ENCODE peak calls at places on chromosomes 7 and 10, in eight cellular contexts. One of them, this sample, is unnamed.

GRCh38 chr10:78656815-78657621 is 411.7 kb upstream of the ZMIZ1 start:
- DNase-seq in gastrocnemius medialis: no peak
- DNase-seq in BE2C: peak; percentile 84
- DNase-seq in effector CD8-positive, alpha-beta T cell: no peak
- DNase-seq in AG04450: no peak
- DNase-seq in mucosa of gallbladder: no peak
- DNase-seq in lower lobe of right lung: peak; percentile 52
- DNase-seq in hippocampal formation: peak; percentile 53
- DNase-seq in this sample: no peak

GRCh38 chr7:100539436-100540006 is 518 bp downstream of the AGFG2 start:
- DNase-seq in gastrocnemius medialis: no peak
- DNase-seq in BE2C: peak; percentile 22
- DNase-seq in effector CD8-positive, alpha-beta T cell: no peak
- DNase-seq in AG04450: no peak
- DNase-seq in mucosa of gallbladder: no peak
- DNase-seq in lower lobe of right lung: no peak
- DNase-seq in hippocampal formation: no peak
- DNase-seq in this sample: no peak

GRCh38 chr10:124565565-124566221 is 104.1 kb downstream of the LHPP start:
- DNase-seq in gastrocnemius medialis: peak; percentile 84
- DNase-seq in BE2C: no peak
- DNase-seq in effector CD8-positive, alpha-beta T cell: no peak
- DNase-seq in AG04450: no peak
- DNase-seq in mucosa of gallbladder: no peak
- DNase-seq in lower lobe of right lung: peak; percentile 81
- DNase-seq in hippocampal formation: no peak
- DNase-seq in this sample: peak; percentile 73

GRCh38 chr10:87651801-87652200 is 7.9 kb upstream of the PAPSS2 start:
- DNase-seq in gastrocnemius medialis: no peak
- DNase-seq in BE2C: no peak
- DNase-seq in effector CD8-positive, alpha-beta T cell: no peak
- DNase-seq in AG04450: no peak
- DNase-seq in mucosa of gallbladder: no peak
- DNase-seq in lower lobe of right lung: no peak
- DNase-seq in hippocampal formation: no peak
- DNase-seq in this sample: no peak

GRCh38 chr7:104972510-104972909 is 41.5 kb upstream of the KMT2E start:
- DNase-seq in gastrocnemius medialis: no peak
- DNase-seq in BE2C: no peak
- DNase-seq in effector CD8-positive, alpha-beta T cell: no peak
- DNase-seq in AG04450: no peak
- DNase-seq in mucosa of gallbladder: no peak
- DNase-seq in lower lobe of right lung: no peak
- DNase-seq in hippocampal formation: no peak
- DNase-seq in this sample: no peak

GRCh38 chr7:16747095-16747494 is 6.5 kb upstream of the TSPAN13 start:
- DNase-seq in gastrocnemius medialis: no peak
- DNase-seq in BE2C: no peak
- DNase-seq in effector CD8-positive, alpha-beta T cell: no peak
- DNase-seq in AG04450: no peak
- DNase-seq in mucosa of gallbladder: no peak
- DNase-seq in lower lobe of right lung: no peak
- DNase-seq in hippocampal formation: no peak
- DNase-seq in this sample: no peak

GRCh38 chr7:143284591-143285453 is at the start of gene TMEM139:
- DNase-seq in gastrocnemius medialis: no peak
- DNase-seq in BE2C: peak; percentile 49
- DNase-seq in effector CD8-positive, alpha-beta T cell: no peak
- DNase-seq in AG04450: no peak
- DNase-seq in mucosa of gallbladder: peak; percentile 83
- DNase-seq in lower lobe of right lung: peak; percentile 61
- DNase-seq in hippocampal formation: peak; percentile 40
- DNase-seq in this sample: no peak

GRCh38 chr7:41010967-41011366 is 691.9 kb downstream of the INHBA start:
- DNase-seq in gastrocnemius medialis: peak; percentile 27
- DNase-seq in BE2C: no peak
- DNase-seq in effector CD8-positive, alpha-beta T cell: no peak
- DNase-seq in AG04450: no peak
- DNase-seq in mucosa of gallbladder: no peak
- DNase-seq in lower lobe of right lung: no peak
- DNase-seq in hippocampal formation: no peak
- DNase-seq in this sample: no peak

GRCh38 chr10:103895458-103896186 is 22.4 kb downstream of the STN1 start:
- DNase-seq in gastrocnemius medialis: no peak
- DNase-seq in BE2C: no peak
- DNase-seq in effector CD8-positive, alpha-beta T cell: no peak
- DNase-seq in AG04450: no peak
- DNase-seq in mucosa of gallbladder: no peak
- DNase-seq in lower lobe of right lung: no peak
- DNase-seq in hippocampal formation: no peak
- DNase-seq in this sample: no peak

GRCh38 chr7:139660317-139661042 is 117.3 kb downstream of the HIPK2 start:
- DNase-seq in gastrocnemius medialis: no peak
- DNase-seq in BE2C: no peak
- DNase-seq in effector CD8-positive, alpha-beta T cell: no peak
- DNase-seq in AG04450: no peak
- DNase-seq in mucosa of gallbladder: no peak
- DNase-seq in lower lobe of right lung: no peak
- DNase-seq in hippocampal formation: no peak
- DNase-seq in this sample: no peak

GRCh38 chr7:18552311-18552916 is 56.9 kb downstream of the HDAC9 start:
- DNase-seq in gastrocnemius medialis: no peak
- DNase-seq in BE2C: no peak
- DNase-seq in effector CD8-positive, alpha-beta T cell: no peak
- DNase-seq in AG04450: no peak
- DNase-seq in mucosa of gallbladder: no peak
- DNase-seq in lower lobe of right lung: no peak
- DNase-seq in hippocampal formation: no peak
- DNase-seq in this sample: no peak

GRCh38 chr10:10811562-10811961 is 206.1 kb upstream of the CELF2 start:
- DNase-seq in gastrocnemius medialis: no peak
- DNase-seq in BE2C: no peak
- DNase-seq in effector CD8-positive, alpha-beta T cell: no peak
- DNase-seq in AG04450: no peak
- DNase-seq in mucosa of gallbladder: no peak
- DNase-seq in lower lobe of right lung: no peak
- DNase-seq in hippocampal formation: no peak
- DNase-seq in this sample: no peak

GRCh38 chr7:41147651-41148360 is 555.1 kb downstream of the INHBA start:
- DNase-seq in gastrocnemius medialis: no peak
- DNase-seq in BE2C: no peak
- DNase-seq in effector CD8-positive, alpha-beta T cell: no peak
- DNase-seq in AG04450: no peak
- DNase-seq in mucosa of gallbladder: no peak
- DNase-seq in lower lobe of right lung: no peak
- DNase-seq in hippocampal formation: no peak
- DNase-seq in this sample: no peak

GRCh38 chr7:150432915-150433892 is 17.2 kb upstream of the GIMAP8 start:
- DNase-seq in gastrocnemius medialis: no peak
- DNase-seq in BE2C: no peak
- DNase-seq in effector CD8-positive, alpha-beta T cell: no peak
- DNase-seq in AG04450: no peak
- DNase-seq in mucosa of gallbladder: no peak
- DNase-seq in lower lobe of right lung: no peak
- DNase-seq in hippocampal formation: no peak
- DNase-seq in this sample: no peak

GRCh38 chr10:116055252-116055918 is 217.6 kb downstream of the GFRA1 start:
- DNase-seq in gastrocnemius medialis: no peak
- DNase-seq in BE2C: no peak
- DNase-seq in effector CD8-positive, alpha-beta T cell: no peak
- DNase-seq in AG04450: no peak
- DNase-seq in mucosa of gallbladder: no peak
- DNase-seq in lower lobe of right lung: no peak
- DNase-seq in hippocampal formation: no peak
- DNase-seq in this sample: no peak

GRCh38 chr7:101554584-101555268 is 74.4 kb downstream of the MYL10 start:
- DNase-seq in gastrocnemius medialis: peak; percentile 1
- DNase-seq in BE2C: no peak
- DNase-seq in effector CD8-positive, alpha-beta T cell: no peak
- DNase-seq in AG04450: no peak
- DNase-seq in mucosa of gallbladder: no peak
- DNase-seq in lower lobe of right lung: no peak
- DNase-seq in hippocampal formation: no peak
- DNase-seq in this sample: no peak

GRCh38 chr7:71017602-71018001 is 114.3 kb upstream of the GALNT17 start:
- DNase-seq in gastrocnemius medialis: no peak
- DNase-seq in BE2C: no peak
- DNase-seq in effector CD8-positive, alpha-beta T cell: no peak
- DNase-seq in AG04450: no peak
- DNase-seq in mucosa of gallbladder: no peak
- DNase-seq in lower lobe of right lung: no peak
- DNase-seq in hippocampal formation: no peak
- DNase-seq in this sample: no peak

GRCh38 chr7:148915211-148915610 is 31.1 kb upstream of the EZH2 start:
- DNase-seq in gastrocnemius medialis: no peak
- DNase-seq in BE2C: no peak
- DNase-seq in effector CD8-positive, alpha-beta T cell: no peak
- DNase-seq in AG04450: no peak
- DNase-seq in mucosa of gallbladder: no peak
- DNase-seq in lower lobe of right lung: no peak
- DNase-seq in hippocampal formation: no peak
- DNase-seq in this sample: no peak

GRCh38 chr7:44383566-44383965 is 58.2 kb upstream of the CAMK2B start:
- DNase-seq in gastrocnemius medialis: no peak
- DNase-seq in BE2C: no peak
- DNase-seq in effector CD8-positive, alpha-beta T cell: no peak
- DNase-seq in AG04450: peak; percentile 18
- DNase-seq in mucosa of gallbladder: no peak
- DNase-seq in lower lobe of right lung: no peak
- DNase-seq in hippocampal formation: no peak
- DNase-seq in this sample: no peak

GRCh38 chr7:27901028-27901760 is 161.2 kb downstream of the TAX1BP1 start:
- DNase-seq in gastrocnemius medialis: no peak
- DNase-seq in BE2C: no peak
- DNase-seq in effector CD8-positive, alpha-beta T cell: no peak
- DNase-seq in AG04450: no peak
- DNase-seq in mucosa of gallbladder: no peak
- DNase-seq in lower lobe of right lung: no peak
- DNase-seq in hippocampal formation: no peak
- DNase-seq in this sample: no peak

GRCh38 chr10:103333934-103334520 is 16.9 kb downstream of the PCGF6 start:
- DNase-seq in gastrocnemius medialis: no peak
- DNase-seq in BE2C: no peak
- DNase-seq in effector CD8-positive, alpha-beta T cell: no peak
- DNase-seq in AG04450: no peak
- DNase-seq in mucosa of gallbladder: no peak
- DNase-seq in lower lobe of right lung: no peak
- DNase-seq in hippocampal formation: no peak
- DNase-seq in this sample: peak; percentile 3

GRCh38 chr10:97399843-97400545 is 1.1 kb downstream of the RRP12 start:
- DNase-seq in gastrocnemius medialis: peak; percentile 61
- DNase-seq in BE2C: peak; percentile 37
- DNase-seq in effector CD8-positive, alpha-beta T cell: no peak
- DNase-seq in AG04450: peak; percentile 32
- DNase-seq in mucosa of gallbladder: peak; percentile 43
- DNase-seq in lower lobe of right lung: no peak
- DNase-seq in hippocampal formation: no peak
- DNase-seq in this sample: peak; percentile 54

GRCh38 chr7:30162622-30163124 is 27.9 kb downstream of the MTURN start:
- DNase-seq in gastrocnemius medialis: no peak
- DNase-seq in BE2C: no peak
- DNase-seq in effector CD8-positive, alpha-beta T cell: no peak
- DNase-seq in AG04450: no peak
- DNase-seq in mucosa of gallbladder: no peak
- DNase-seq in lower lobe of right lung: no peak
- DNase-seq in hippocampal formation: peak; percentile 40
- DNase-seq in this sample: no peak

GRCh38 chr10:29839826-29840515 is 205.2 kb upstream of the SVIL start:
- DNase-seq in gastrocnemius medialis: no peak
- DNase-seq in BE2C: no peak
- DNase-seq in effector CD8-positive, alpha-beta T cell: no peak
- DNase-seq in AG04450: no peak
- DNase-seq in mucosa of gallbladder: no peak
- DNase-seq in lower lobe of right lung: peak; percentile 70
- DNase-seq in hippocampal formation: no peak
- DNase-seq in this sample: peak; percentile 28

GRCh38 chr7:1843271-1843861 is 173.3 kb downstream of the ELFN1 start:
- DNase-seq in gastrocnemius medialis: no peak
- DNase-seq in BE2C: no peak
- DNase-seq in effector CD8-positive, alpha-beta T cell: no peak
- DNase-seq in AG04450: no peak
- DNase-seq in mucosa of gallbladder: no peak
- DNase-seq in lower lobe of right lung: peak; percentile 34
- DNase-seq in hippocampal formation: no peak
- DNase-seq in this sample: no peak

GRCh38 chr10:132482090-132482489 is 55.5 kb upstream of the INPP5A start:
- DNase-seq in gastrocnemius medialis: no peak
- DNase-seq in BE2C: no peak
- DNase-seq in effector CD8-positive, alpha-beta T cell: no peak
- DNase-seq in AG04450: peak; percentile 85
- DNase-seq in mucosa of gallbladder: no peak
- DNase-seq in lower lobe of right lung: peak; percentile 24
- DNase-seq in hippocampal formation: no peak
- DNase-seq in this sample: no peak

GRCh38 chr7:95427914-95428516 is 6.8 kb downstream of the PON2 start:
- DNase-seq in gastrocnemius medialis: no peak
- DNase-seq in BE2C: no peak
- DNase-seq in effector CD8-positive, alpha-beta T cell: no peak
- DNase-seq in AG04450: no peak
- DNase-seq in mucosa of gallbladder: peak; percentile 23
- DNase-seq in lower lobe of right lung: no peak
- DNase-seq in hippocampal formation: no peak
- DNase-seq in this sample: no peak

GRCh38 chr7:143345428-143345900 is 17.0 kb downstream of the FAM131B start:
- DNase-seq in gastrocnemius medialis: no peak
- DNase-seq in BE2C: peak; percentile 60
- DNase-seq in effector CD8-positive, alpha-beta T cell: peak; percentile 40
- DNase-seq in AG04450: no peak
- DNase-seq in mucosa of gallbladder: peak; percentile 67
- DNase-seq in lower lobe of right lung: peak; percentile 75
- DNase-seq in hippocampal formation: no peak
- DNase-seq in this sample: no peak

GRCh38 chr7:93053946-93054943 is 63.5 kb downstream of the SAMD9 start:
- DNase-seq in gastrocnemius medialis: no peak
- DNase-seq in BE2C: no peak
- DNase-seq in effector CD8-positive, alpha-beta T cell: no peak
- DNase-seq in AG04450: no peak
- DNase-seq in mucosa of gallbladder: no peak
- DNase-seq in lower lobe of right lung: no peak
- DNase-seq in hippocampal formation: no peak
- DNase-seq in this sample: no peak

GRCh38 chr10:115659616-115660015 is 566.5 kb downstream of the ATRNL1 start:
- DNase-seq in gastrocnemius medialis: no peak
- DNase-seq in BE2C: no peak
- DNase-seq in effector CD8-positive, alpha-beta T cell: no peak
- DNase-seq in AG04450: no peak
- DNase-seq in mucosa of gallbladder: no peak
- DNase-seq in lower lobe of right lung: no peak
- DNase-seq in hippocampal formation: no peak
- DNase-seq in this sample: no peak

GRCh38 chr7:120831260-120831659 is 26.7 kb downstream of the TSPAN12 start:
- DNase-seq in gastrocnemius medialis: no peak
- DNase-seq in BE2C: no peak
- DNase-seq in effector CD8-positive, alpha-beta T cell: no peak
- DNase-seq in AG04450: no peak
- DNase-seq in mucosa of gallbladder: no peak
- DNase-seq in lower lobe of right lung: no peak
- DNase-seq in hippocampal formation: no peak
- DNase-seq in this sample: no peak